ENCODE peak calls at places on chromosomes 4 and X, in five cellular contexts. J is sigmoid colon, Z is IMR-90, I is uterus, S is A549. K is an unnamed sample. For H3K4me1, the result is how much of the 10 kb centered on the place peaks cover.

GRCh38 chr4:159010563-159011260 is 92.2 kb upstream of the RAPGEF2 start:
- DNase-seq in S (peak), J (peak), Z (peak), I (peak), K (peak)

GRCh38 chr4:38020386-38020785 is 60.2 kb downstream of the PTTG2 start:
- DNase-seq in I (peak), Z (no peak), S (no peak), J (peak), K (no peak)

GRCh38 chrX:125298871-125299270 is 20.8 kb upstream of the TEX13C start:
- DNase-seq in I (no peak), S (no peak), J (no peak), Z (no peak), K (no peak)

GRCh38 chr4:61511716-61512488 is 311.8 kb downstream of the ADGRL3 start:
- DNase-seq in I (no peak), Z (peak), S (peak), J (no peak), K (no peak)

GRCh38 chrX:115642304-115642703 is 81.3 kb downstream of the PLS3 start:
- DNase-seq in J (no peak), Z (no peak), S (peak), I (no peak), K (no peak)

GRCh38 chr4:118888666-118889312 is at the start of gene SYNPO2:
- DNase-seq in Z (peak), I (peak), S (peak), J (peak), K (peak)

GRCh38 chr4:86856896-86857295 is 7.7 kb upstream of the SLC10A6 start:
- DNase-seq in I (no peak), J (no peak), S (no peak), Z (no peak), K (no peak)

GRCh38 chrX:2503591-2504500 is 3.1 kb upstream of the DHRSX start:
- DNase-seq in J (peak), Z (no peak), S (no peak), I (no peak), K (no peak)

GRCh38 chr4:146282662-146283061 is 68.3 kb downstream of the REELD1 start:
- DNase-seq in J (no peak), S (no peak), I (no peak), Z (no peak), K (no peak)

GRCh38 chrX:1581132-1581531 is 10.3 kb upstream of the AKAP17A start:
- DNase-seq in Z (no peak), S (peak), J (no peak), I (no peak), K (peak)

GRCh38 chrX:18545771-18546170 is 120.4 kb downstream of the CDKL5 start:
- DNase-seq in I (no peak), Z (no peak), S (no peak), J (no peak), K (no peak)

GRCh38 chr4:41933997-41934812 is 1.0 kb upstream of the TMEM33 start:
- DNase-seq in J (no peak), S (peak), I (no peak), Z (no peak), K (no peak)

GRCh38 chrX:2521092-2521926 is 20.5 kb upstream of the DHRSX start:
- DNase-seq in Z (no peak), S (no peak), J (no peak), I (no peak), K (no peak)

GRCh38 chrX:140766024-140766611 is 56.6 kb downstream of the LINC00632 start:
- DNase-seq in S (peak), J (peak), I (peak), Z (peak), K (peak)

GRCh38 chrX:139826065-139827044 is 106.5 kb downstream of the ATP11C start:
- DNase-seq in I (no peak), J (no peak), Z (peak), S (no peak), K (peak)

GRCh38 chrX:121244511-121244910 is 197.1 kb downstream of the GLUD2 start:
- DNase-seq in J (no peak), I (no peak), Z (no peak), S (no peak), K (no peak)

GRCh38 chr4:56674984-56675383 is 6.1 kb downstream of the HOPX start:
- DNase-seq in S (no peak), I (no peak), J (no peak), Z (no peak), K (peak)

GRCh38 chr4:62528874-62529273 is 1328.7 kb downstream of the ADGRL3 start:
- DNase-seq in J (no peak), Z (no peak), I (no peak), S (no peak), K (no peak)

GRCh38 chr4:65508169-65508568 is 162.1 kb downstream of the EPHA5 start:
- DNase-seq in S (peak), Z (peak), J (no peak), I (no peak), K (no peak)

GRCh38 chr4:70994387-70995099 is 1.1 kb downstream of the DCK start:
- DNase-seq in I (no peak), S (no peak), Z (no peak), J (no peak), K (no peak)

GRCh38 chr4:149709640-149710039 is 106.0 kb downstream of the IQCM start:
- DNase-seq in Z (peak), S (no peak), J (no peak), I (no peak), K (no peak)

GRCh38 chr4:168388890-168389289 is 70.3 kb upstream of the DDX60 start:
- DNase-seq in S (no peak), Z (peak), J (no peak), I (no peak), K (no peak)

GRCh38 chr4:133146574-133147198 is 2.4 kb upstream of the PCDH10 start:
- DNase-seq in Z (peak), S (peak), I (peak), J (peak), K (peak)

GRCh38 chr4:4694812-4695211 is 153.0 kb upstream of the STX18 start:
- DNase-seq in J (no peak), S (no peak), Z (no peak), I (no peak), K (no peak)

GRCh38 chr4:76354517-76355473 is 48.3 kb downstream of the STBD1 start:
- DNase-seq in J (no peak), S (no peak), I (no peak), Z (no peak), K (no peak)

GRCh38 chr4:2259036-2259540 is 2.8 kb downstream of the MXD4 start:
- DNase-seq in Z (no peak), J (peak), I (peak), S (no peak), K (no peak)

GRCh38 chr4:144818136-144818535 is 172.2 kb downstream of the HHIP start:
- DNase-seq in S (no peak), Z (no peak), J (no peak), I (no peak), K (no peak)

GRCh38 chr4:174880001-174880400 is 38.2 kb upstream of the ADAM29 start:
- DNase-seq in J (no peak), S (no peak), I (no peak), Z (no peak), K (no peak)

GRCh38 chr4:78227411-78228057 is 170.4 kb downstream of the FRAS1 start:
- DNase-seq in J (no peak), Z (no peak), S (no peak), I (no peak), K (no peak)

GRCh38 chr4:182552948-182553347 is 309.7 kb downstream of the TENM3 start:
- DNase-seq in J (no peak), I (no peak), Z (no peak), S (no peak), K (no peak)

GRCh38 chr4:110854021-110854678 is 231.3 kb upstream of the PITX2 start:
- DNase-seq in J (no peak), I (no peak), S (peak), Z (peak), K (no peak)

GRCh38 chr4:26407466-26407865 is 82.8 kb downstream of the CCKAR start:
- DNase-seq in I (no peak), J (no peak), Z (peak), S (no peak), K (no peak)

GRCh38 chr4:173319696-173320095 is 14.5 kb downstream of the HMGB2 start:
- DNase-seq in J (no peak), Z (peak), I (no peak), S (no peak), K (no peak)

GRCh38 chrX:49079489-49080428 is at the start of gene WDR45:
- DNase-seq in I (peak), J (peak), S (peak), Z (peak), K (peak)

GRCh38 chr4:140003851-140004579 is 150.0 kb downstream of the MAML3 start:
- DNase-seq in J (no peak), I (no peak), Z (peak), S (no peak), K (no peak)

GRCh38 chr4:52862605-52863236 is 604 bp downstream of the RASL11B start:
- DNase-seq in I (no peak), Z (no peak), S (no peak), J (no peak), K (no peak)

GRCh38 chr4:12787261-12787660 is 696.9 kb downstream of the RAB28 start:
- DNase-seq in Z (no peak), J (no peak), S (no peak), I (no peak), K (no peak)

GRCh38 chrX:69388526-69388925 is 115.6 kb upstream of the NALF2 start:
- DNase-seq in I (no peak), Z (no peak), J (no peak), S (no peak), K (peak)

GRCh38 chrX:69387559-69388487 is 116.3 kb upstream of the NALF2 start:
- DNase-seq in I (peak), S (peak), J (no peak), Z (peak), K (peak)

GRCh38 chrX:69389221-69389620 is 114.9 kb upstream of the NALF2 start:
- DNase-seq in Z (no peak), S (no peak), I (no peak), J (no peak), K (no peak)

DNA sequence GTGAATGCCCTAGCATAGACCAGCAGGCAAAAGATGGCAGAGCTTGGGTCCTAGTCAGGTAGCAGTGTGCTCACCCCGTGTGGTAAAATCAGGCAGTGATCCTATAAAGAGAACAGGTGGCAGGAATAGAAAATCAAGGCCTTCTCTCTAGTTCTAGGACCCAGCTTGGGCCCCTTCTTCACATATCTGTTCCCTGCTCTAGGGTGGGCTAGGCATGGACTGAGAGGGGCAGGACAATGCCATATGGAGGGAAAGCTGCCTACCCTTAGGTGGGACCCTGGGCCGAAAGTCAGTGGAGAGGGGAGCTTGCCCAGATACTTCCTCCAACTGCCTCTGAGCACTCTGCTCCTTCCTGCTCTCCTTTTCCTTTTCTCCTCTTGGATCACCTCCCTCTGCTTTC is 117.4 kb upstream of the NALF2 start:
- DNase-seq in S (no peak), I (no peak), Z (no peak), J (no peak), K (no peak)
- H3K4me1 ChIP-seq in S (under half), I (under half), Z (under half), J (under half), K (under half)

GRCh38 chr4:183746305-183747229 is 87.5 kb downstream of the TRAPPC11 start:
- DNase-seq in J (no peak), S (no peak), I (no peak), Z (peak), K (peak)
- TF ChIP-seq POLR2A in J (no peak), S (no peak), I (no peak), Z (no peak), K (no peak)

GRCh38 chr4:54843106-54843505 is 185.3 kb downstream of the KIT start:
- DNase-seq in J (no peak), S (no peak), I (no peak), Z (no peak), K (peak)
- H3K4me1 ChIP-seq in J (under half), S (under half), I (under half), Z (under half), K (under half)

DNA sequence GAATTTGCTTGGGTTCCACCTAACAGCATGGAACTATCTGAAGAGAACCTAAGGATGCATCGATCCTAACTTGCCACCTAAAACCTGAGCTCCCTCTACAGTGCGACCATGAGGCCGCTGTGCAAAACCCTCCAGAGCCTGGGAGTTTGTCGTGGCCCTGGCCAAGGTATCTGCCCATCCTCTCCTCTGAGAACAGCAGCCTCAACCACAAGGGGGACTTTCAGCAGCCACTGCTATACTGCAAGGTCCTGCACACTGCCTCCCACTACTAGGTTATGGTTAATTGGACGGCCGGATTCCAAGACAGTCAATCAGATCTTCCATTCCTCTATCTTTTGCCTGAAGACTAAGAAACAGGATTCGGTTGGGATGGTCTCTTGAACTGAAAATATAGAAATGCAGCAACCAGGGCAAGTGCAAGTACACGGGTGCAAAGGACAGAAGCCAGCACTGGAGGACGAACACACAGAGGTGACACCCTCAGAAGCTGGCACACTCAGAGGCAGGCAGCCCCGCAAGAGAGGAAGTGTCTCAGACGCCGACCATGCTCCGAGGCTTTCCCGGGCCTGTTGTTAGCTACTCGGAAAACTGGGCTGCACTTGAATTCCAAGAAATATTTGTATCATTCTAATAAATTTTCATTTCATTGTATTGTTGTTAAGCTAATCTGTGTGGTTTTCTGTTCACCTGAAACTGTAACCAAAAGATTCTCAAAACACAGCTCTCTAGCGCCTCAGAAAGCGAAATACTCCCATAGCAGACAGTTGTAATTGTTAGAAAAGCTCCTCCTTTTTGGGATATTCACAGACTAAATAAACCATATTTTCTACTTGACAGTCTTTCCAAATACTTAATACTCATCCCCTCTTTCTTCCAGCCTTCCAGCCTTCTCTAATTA is 63.3 kb downstream of the AFAP1 start:
- DNase-seq in I (no peak), S (peak), J (peak), Z (peak), K (no peak)
- TF ChIP-seq POLR2A in I (no peak), S (no peak), J (no peak), Z (no peak), K (no peak)